ENCODE peak calls at places on chromosomes 12 and 14, in five cellular contexts. C is psoas muscle, K is upper lobe of right lung, I is SK-N-SH, F is IMR-90. R is an unnamed sample.

GRCh38 chr14:105413542-105413886 is 6.1 kb upstream of the MTA1 start:
- DNase-seq in C (no peak), K (no peak), I (no peak), F (no peak), R (no peak)

GRCh38 chr14:41235466-41235865 is 371.2 kb upstream of the LRFN5 start:
- DNase-seq in C (no peak), K (no peak), I (no peak), F (no peak), R (no peak)

GRCh38 chr14:103629503-103630121 is 601 bp downstream of the KLC1 start:
- DNase-seq in C (peak), K (peak), I (peak), F (no peak), R (peak)

GRCh38 chr14:75046899-75047298 is 4.4 kb downstream of the MLH3 start:
- DNase-seq in C (no peak), K (no peak), I (no peak), F (peak), R (no peak)

GRCh38 chr12:1841606-1842182 is 21.3 kb downstream of the LRTM2 start:
- DNase-seq in C (no peak), K (peak), I (no peak), F (no peak), R (no peak)

GRCh38 chr14:37187294-37187693 is 10.4 kb upstream of the MIPOL1 start:
- DNase-seq in C (no peak), K (no peak), I (no peak), F (no peak), R (no peak)

GRCh38 chr12:49933793-49934192 is 16.7 kb upstream of the AQP2 start:
- DNase-seq in C (no peak), K (no peak), I (no peak), F (peak), R (no peak)

GRCh38 chr12:67535176-67535575 is 113.4 kb upstream of the DYRK2 start:
- DNase-seq in C (no peak), K (no peak), I (no peak), F (no peak), R (no peak)

GRCh38 chr12:49943663-49943945 is 6.9 kb upstream of the AQP2 start:
- DNase-seq in C (no peak), K (no peak), I (no peak), F (no peak), R (no peak)

GRCh38 chr12:121888478-121889266 is at the start of gene PSMD9:
- DNase-seq in C (peak), K (peak), I (peak), F (peak), R (peak)

GRCh38 chr14:77613207-77613606 is 3.2 kb downstream of the SPTLC2 start:
- DNase-seq in C (no peak), K (no peak), I (no peak), F (no peak), R (no peak)

GRCh38 chr14:77615231-77616132 is 955 bp downstream of the SPTLC2 start:
- DNase-seq in C (no peak), K (no peak), I (peak), F (peak), R (no peak)

GRCh38 chr14:77616133-77616453 is 344 bp downstream of the SPTLC2 start:
- DNase-seq in C (no peak), K (no peak), I (no peak), F (no peak), R (no peak)

GRCh38 chr14:77618381-77618780 is 1.9 kb upstream of the SPTLC2 start:
- DNase-seq in C (no peak), K (no peak), I (no peak), F (no peak), R (no peak)

DNA sequence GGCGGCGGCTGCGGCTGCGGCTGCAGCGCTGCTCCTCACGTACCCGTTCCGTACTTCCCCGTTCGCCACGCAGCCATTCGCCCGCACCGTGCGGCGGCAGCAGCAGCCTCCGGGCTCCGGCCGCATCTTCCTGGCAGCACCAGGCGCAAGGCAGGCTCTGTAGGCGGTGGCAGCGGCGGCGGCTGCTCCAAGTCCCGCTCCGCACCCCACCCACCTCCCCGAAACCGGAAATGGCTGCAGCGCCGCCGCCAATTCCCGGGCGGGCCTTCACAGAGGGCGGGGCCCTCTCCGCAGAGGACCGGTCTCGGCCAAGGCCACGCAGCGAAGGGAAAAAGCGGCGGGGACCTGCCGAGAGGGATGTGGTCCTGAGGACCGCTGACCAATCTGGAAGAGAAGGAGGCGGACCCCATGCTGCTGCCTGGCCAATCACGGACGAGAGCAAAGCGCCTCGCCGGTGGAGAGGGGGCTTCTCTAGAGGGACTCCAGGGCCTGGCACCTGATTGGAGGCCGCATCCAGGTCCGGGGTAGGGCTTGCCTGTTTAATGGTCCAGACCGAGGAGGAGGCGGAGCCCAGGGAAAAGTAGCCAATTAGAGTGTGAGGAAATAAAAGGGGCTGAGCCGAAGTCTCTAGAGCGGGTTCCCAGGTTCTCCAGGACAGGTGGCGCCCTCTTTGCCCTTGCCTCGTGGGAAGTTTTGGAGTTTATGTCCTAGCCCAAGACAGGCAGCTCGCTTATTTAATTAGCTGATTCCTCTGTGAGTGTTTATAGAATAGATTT is at the start of gene SPTLC2:
- DNase-seq in C (peak), K (peak), I (peak), F (peak), R (peak)
- H3K4me3 ChIP-seq in C (peak), K (peak), I (peak), F (peak), R (peak)

GRCh38 chr12:112517730-112518129 is 99.0 kb downstream of the PTPN11 start:
- DNase-seq in C (no peak), K (no peak), I (no peak), F (no peak), R (no peak)
- H3K4me3 ChIP-seq in C (no peak), K (no peak), I (no peak), F (no peak), R (no peak)

DNA sequence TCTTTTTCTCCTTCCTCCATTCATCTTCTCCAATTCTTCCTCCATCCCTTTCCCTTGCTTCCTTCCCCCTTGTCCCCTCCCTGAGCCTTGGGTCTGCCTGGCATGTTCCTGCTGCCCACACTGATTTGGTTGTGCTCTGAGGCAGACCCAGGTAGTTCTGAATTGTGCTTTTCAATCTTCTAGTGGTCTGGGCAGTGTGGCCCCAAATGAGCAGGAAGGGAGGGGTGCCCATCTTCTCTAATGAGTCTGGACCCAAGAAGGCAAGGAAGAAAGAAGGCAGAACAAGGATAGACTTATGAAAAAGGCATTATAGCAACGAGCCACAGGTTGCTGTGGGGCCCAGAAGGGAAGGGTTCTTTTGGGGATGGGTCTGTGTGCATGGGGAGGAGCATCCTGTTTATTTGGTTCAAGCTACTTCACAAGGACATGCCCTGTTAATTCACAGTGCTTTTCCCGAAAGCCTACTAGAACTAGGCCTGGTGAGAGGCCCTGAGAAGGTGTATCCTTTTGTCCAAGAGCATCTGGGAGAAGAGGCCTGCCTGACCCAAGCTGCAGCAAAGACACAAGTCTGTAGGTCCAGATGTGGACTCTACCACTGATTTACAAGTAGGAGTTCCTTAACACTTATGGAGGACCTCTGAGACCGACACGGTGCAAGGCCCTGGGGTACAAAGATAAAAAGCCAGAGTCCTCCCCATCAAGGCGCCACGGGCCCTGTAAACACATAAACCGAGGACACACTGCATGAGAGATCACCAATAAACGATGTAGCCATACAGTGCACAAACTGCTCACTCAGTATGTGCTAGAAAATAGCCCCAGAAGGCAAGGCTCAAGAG is 1.2 kb upstream of the SUSD6 start:
- DNase-seq in C (no peak), K (no peak), I (no peak), F (no peak), R (peak)
- H3K4me3 ChIP-seq in C (peak), K (peak), I (peak), F (peak), R (peak)

GRCh38 chr12:94073441-94074051 is 74.8 kb upstream of the PLXNC1 start:
- DNase-seq in C (peak), K (no peak), I (no peak), F (peak), R (no peak)

GRCh38 chr12:94074970-94075695 is 73.2 kb upstream of the PLXNC1 start:
- DNase-seq in C (peak), K (peak), I (peak), F (peak), R (no peak)

GRCh38 chr12:94071258-94071657 is 77.1 kb upstream of the PLXNC1 start:
- DNase-seq in C (no peak), K (no peak), I (no peak), F (no peak), R (no peak)

GRCh38 chr12:94077209-94077608 is 71.2 kb upstream of the PLXNC1 start:
- DNase-seq in C (no peak), K (no peak), I (no peak), F (no peak), R (no peak)

DNA sequence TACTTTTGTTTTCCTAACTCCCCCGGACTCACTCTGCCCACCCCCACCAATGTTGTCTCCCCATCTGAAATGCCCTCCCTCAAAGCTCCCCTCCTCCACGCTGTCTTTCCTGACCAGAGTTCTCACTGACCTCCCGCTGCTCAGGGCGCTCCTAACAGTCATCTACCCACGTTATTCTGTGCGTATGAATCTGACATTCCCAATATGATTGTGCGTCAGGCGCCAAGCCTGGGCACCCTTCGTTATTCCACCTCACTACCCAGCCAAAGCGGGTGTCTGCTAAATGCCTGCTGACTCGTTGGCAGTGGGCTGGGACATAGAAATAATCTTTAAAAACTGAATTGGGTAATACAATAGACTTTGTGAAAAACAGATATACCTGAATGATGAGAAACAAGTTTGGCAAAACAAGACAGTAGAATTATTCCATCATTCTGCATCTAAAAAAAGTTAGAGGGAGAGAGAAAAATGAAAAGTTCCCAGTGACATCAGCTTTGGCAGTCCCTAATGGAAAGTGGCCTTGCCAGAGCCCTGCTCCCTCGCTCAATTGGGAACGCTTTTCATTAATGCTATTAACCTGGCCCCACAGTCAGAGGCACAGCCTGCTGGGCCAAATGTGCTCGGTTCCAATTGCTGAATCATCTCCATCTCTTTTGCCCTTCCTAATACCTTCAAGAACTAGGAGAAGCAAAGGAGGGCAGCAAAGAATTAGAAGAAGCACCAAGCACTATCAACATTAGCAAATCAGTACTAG is 74.0 kb upstream of the PLXNC1 start:
- DNase-seq in C (peak), K (no peak), I (no peak), F (no peak), R (no peak)
- H3K4me3 ChIP-seq in C (no peak), K (no peak), I (no peak), F (no peak), R (no peak)

GRCh38 chr12:6322352-6322751 is 11.9 kb downstream of the PLEKHG6 start:
- DNase-seq in C (no peak), K (no peak), I (no peak), F (no peak), R (no peak)
- H3K4me3 ChIP-seq in C (no peak), K (no peak), I (no peak), F (no peak), R (no peak)

GRCh38 chr14:92584221-92584620 is 70.6 kb downstream of the RIN3 start:
- DNase-seq in C (no peak), K (no peak), I (no peak), F (no peak), R (no peak)

GRCh38 chr14:92584856-92585255 is 71.3 kb downstream of the RIN3 start:
- DNase-seq in C (no peak), K (peak), I (no peak), F (no peak), R (no peak)

GRCh38 chr14:92586966-92587365 is 73.4 kb downstream of the RIN3 start:
- DNase-seq in C (no peak), K (no peak), I (no peak), F (no peak), R (no peak)

GRCh38 chr14:92589213-92589852 is 75.8 kb downstream of the RIN3 start:
- DNase-seq in C (no peak), K (no peak), I (no peak), F (peak), R (peak)

GRCh38 chr14:92586001-92586947 is 72.7 kb downstream of the RIN3 start:
- DNase-seq in C (no peak), K (no peak), I (no peak), F (peak), R (peak)
- H3K4me3 ChIP-seq in C (no peak), K (no peak), I (peak), F (no peak), R (no peak)